ENCODE peak calls at places on chromosomes 5 and 9, in six cellular contexts. One of them, this sample, is unnamed.

GRCh38 chr5:75891020-75891419 is 173.8 kb upstream of the POC5 start:
- DNase-seq in K562: no peak
- DNase-seq in SK-N-SH: no peak
- DNase-seq in H1: no peak
- DNase-seq in HepG2: no peak
- DNase-seq in A549: no peak
- DNase-seq in this sample: no peak

GRCh38 chr5:148791334-148791667 is 35.1 kb upstream of the ADRB2 start:
- DNase-seq in H1: no peak
- DNase-seq in A549: no peak
- DNase-seq in HepG2: no peak
- DNase-seq in K562: no peak
- DNase-seq in SK-N-SH: no peak
- DNase-seq in this sample: peak; percentile 77

GRCh38 chr5:172637122-172637580 is 3.9 kb upstream of the NEURL1B start:
- DNase-seq in K562: no peak
- DNase-seq in H1: no peak
- DNase-seq in HepG2: no peak
- DNase-seq in A549: peak; percentile 28
- DNase-seq in SK-N-SH: no peak
- DNase-seq in this sample: no peak

GRCh38 chr5:26932238-26932637 is 106.1 kb downstream of the CDH9 start:
- DNase-seq in A549: no peak
- DNase-seq in K562: no peak
- DNase-seq in SK-N-SH: no peak
- DNase-seq in HepG2: no peak
- DNase-seq in H1: no peak
- DNase-seq in this sample: no peak

GRCh38 chr5:154603978-154604679 is 126.1 kb upstream of the HAND1 start:
- DNase-seq in K562: no peak
- DNase-seq in H1: peak; percentile 57
- DNase-seq in A549: no peak
- DNase-seq in HepG2: no peak
- DNase-seq in SK-N-SH: peak; percentile 91
- DNase-seq in this sample: no peak

GRCh38 chr9:7844283-7844682 is 44.7 kb upstream of the DMAC1 start:
- DNase-seq in SK-N-SH: peak; percentile 9
- DNase-seq in K562: no peak
- DNase-seq in HepG2: peak; percentile 4
- DNase-seq in H1: no peak
- DNase-seq in A549: peak; percentile 27
- DNase-seq in this sample: no peak

GRCh38 chr5:99191181-99191775 is 262.5 kb upstream of the CHD1 start:
- DNase-seq in A549: no peak
- DNase-seq in H1: no peak
- DNase-seq in HepG2: no peak
- DNase-seq in K562: no peak
- DNase-seq in SK-N-SH: no peak
- DNase-seq in this sample: no peak

GRCh38 chr5:149441986-149442385 is 62.9 kb upstream of the IL17B start:
- DNase-seq in HepG2: no peak
- DNase-seq in H1: no peak
- DNase-seq in K562: no peak
- DNase-seq in SK-N-SH: no peak
- DNase-seq in A549: no peak
- DNase-seq in this sample: no peak

GRCh38 chr5:129048509-129048908 is 46.0 kb upstream of the ISOC1 start:
- DNase-seq in A549: no peak
- DNase-seq in SK-N-SH: peak; percentile 2
- DNase-seq in H1: no peak
- DNase-seq in K562: no peak
- DNase-seq in HepG2: no peak
- DNase-seq in this sample: no peak

DNA sequence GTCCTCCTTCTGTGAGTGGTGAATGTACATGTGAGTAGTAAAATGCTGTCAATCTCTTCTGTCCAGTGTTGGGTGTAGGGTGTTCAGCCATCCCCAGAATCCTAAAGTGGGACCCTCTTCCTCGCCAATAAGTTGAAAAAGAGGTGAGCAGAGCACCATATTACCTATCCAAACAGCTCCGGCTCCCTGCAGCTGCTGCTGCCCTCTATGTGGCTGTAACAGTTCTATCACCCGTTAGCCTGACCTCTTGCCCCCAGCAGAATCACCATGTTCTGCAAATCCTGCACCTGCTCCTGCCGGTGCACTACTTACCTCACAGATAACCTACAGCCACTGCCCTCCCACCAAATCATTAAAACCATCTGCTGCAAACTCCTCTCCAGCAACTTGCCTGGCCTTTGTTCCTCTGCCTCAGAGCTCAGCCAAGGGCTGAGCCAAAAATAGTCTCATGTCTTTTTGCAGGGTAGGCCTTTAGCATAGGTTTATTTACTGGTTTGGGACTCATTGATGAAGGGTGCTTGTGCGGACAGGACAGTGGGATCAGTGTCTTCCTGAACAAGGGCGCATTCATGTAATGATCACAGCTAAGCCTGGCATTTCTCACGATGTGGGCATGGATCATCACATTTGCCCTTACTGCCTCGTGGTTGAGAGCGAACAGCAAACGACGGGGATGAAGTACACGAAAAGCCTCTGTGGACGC is 49.6 kb upstream of the CCL21 start:
- DNase-seq in HepG2: no peak
- DNase-seq in K562: no peak
- DNase-seq in A549: no peak
- DNase-seq in H1: no peak
- DNase-seq in SK-N-SH: no peak
- DNase-seq in this sample: no peak
- TF ChIP-seq CHD2 in HepG2: no peak
- TF ChIP-seq CHD2 in K562: no peak
- TF ChIP-seq CHD2 in A549: no peak
- TF ChIP-seq CHD2 in H1: no peak
- TF ChIP-seq CHD2 in SK-N-SH: no peak
- TF ChIP-seq CHD2 in this sample: no peak

GRCh38 chr5:38743562-38743961 is 102.2 kb upstream of the OSMR start:
- DNase-seq in HepG2: no peak
- DNase-seq in A549: no peak
- DNase-seq in H1: no peak
- DNase-seq in SK-N-SH: no peak
- DNase-seq in K562: no peak
- DNase-seq in this sample: no peak

GRCh38 chr5:38738898-38739743 is 106.7 kb upstream of the OSMR start:
- DNase-seq in K562: no peak
- DNase-seq in A549: peak; percentile 36
- DNase-seq in HepG2: no peak
- DNase-seq in SK-N-SH: no peak
- DNase-seq in H1: no peak
- DNase-seq in this sample: no peak

GRCh38 chr5:38745836-38746732 is 99.7 kb upstream of the OSMR start:
- DNase-seq in A549: no peak
- DNase-seq in H1: no peak
- DNase-seq in HepG2: no peak
- DNase-seq in K562: no peak
- DNase-seq in SK-N-SH: no peak
- DNase-seq in this sample: no peak

DNA sequence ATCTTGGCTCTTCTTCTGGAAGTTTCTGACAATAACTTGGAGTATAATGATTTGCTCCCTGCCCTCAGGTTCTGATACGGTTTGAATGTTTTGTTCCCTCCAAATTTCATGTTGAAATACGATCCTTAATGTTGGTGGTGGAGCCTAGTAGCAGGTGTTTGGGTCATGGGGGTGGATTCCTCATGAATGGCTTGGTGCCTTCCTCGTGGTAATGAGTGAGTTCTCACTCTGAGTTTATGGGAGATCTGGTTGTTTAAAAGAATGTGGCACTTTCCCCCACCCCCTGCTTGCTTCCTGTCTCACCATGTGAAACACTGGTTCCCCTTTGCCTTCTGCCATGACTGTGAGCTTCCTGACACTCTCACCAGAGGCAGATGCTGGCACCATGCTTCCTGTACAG is 103.0 kb upstream of the OSMR start:
- DNase-seq in H1: no peak
- DNase-seq in K562: no peak
- DNase-seq in HepG2: no peak
- DNase-seq in SK-N-SH: no peak
- DNase-seq in A549: no peak
- DNase-seq in this sample: no peak
- TF ChIP-seq CHD2 in H1: no peak
- TF ChIP-seq CHD2 in K562: no peak
- TF ChIP-seq CHD2 in HepG2: no peak
- TF ChIP-seq CHD2 in SK-N-SH: no peak
- TF ChIP-seq CHD2 in A549: no peak
- TF ChIP-seq CHD2 in this sample: no peak

GRCh38 chr9:97632406-97632991 is 669 bp downstream of the TSTD2 start:
- DNase-seq in HepG2: no peak
- DNase-seq in H1: no peak
- DNase-seq in A549: no peak
- DNase-seq in SK-N-SH: no peak
- DNase-seq in K562: no peak
- DNase-seq in this sample: no peak
- TF ChIP-seq CHD2 in HepG2: no peak
- TF ChIP-seq CHD2 in H1: no peak
- TF ChIP-seq CHD2 in A549: no peak
- TF ChIP-seq CHD2 in SK-N-SH: no peak
- TF ChIP-seq CHD2 in K562: no peak
- TF ChIP-seq CHD2 in this sample: no peak

DNA sequence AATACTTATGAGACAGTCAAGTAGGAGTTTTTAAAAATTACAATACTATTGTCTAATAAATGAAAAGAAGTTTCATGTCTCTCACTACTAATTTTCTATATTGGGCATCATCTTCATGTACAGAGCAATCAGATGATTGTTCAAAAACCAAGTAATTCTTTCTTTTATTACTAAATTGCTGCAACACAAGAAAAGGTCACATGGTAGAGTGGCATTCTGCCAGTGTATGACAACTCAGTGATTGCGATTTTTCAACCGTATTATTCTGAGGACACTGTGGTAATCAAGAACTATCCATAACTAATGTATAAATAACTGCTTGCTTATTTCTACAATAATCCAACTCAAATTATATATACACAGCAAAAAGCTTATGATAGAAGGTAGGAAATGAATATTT is 96.7 kb upstream of the GRHPR start:
- DNase-seq in HepG2: no peak
- DNase-seq in SK-N-SH: no peak
- DNase-seq in A549: no peak
- DNase-seq in K562: no peak
- DNase-seq in H1: no peak
- DNase-seq in this sample: no peak
- TF ChIP-seq CHD2 in HepG2: no peak
- TF ChIP-seq CHD2 in SK-N-SH: no peak
- TF ChIP-seq CHD2 in A549: no peak
- TF ChIP-seq CHD2 in K562: no peak
- TF ChIP-seq CHD2 in H1: no peak
- TF ChIP-seq CHD2 in this sample: no peak

DNA sequence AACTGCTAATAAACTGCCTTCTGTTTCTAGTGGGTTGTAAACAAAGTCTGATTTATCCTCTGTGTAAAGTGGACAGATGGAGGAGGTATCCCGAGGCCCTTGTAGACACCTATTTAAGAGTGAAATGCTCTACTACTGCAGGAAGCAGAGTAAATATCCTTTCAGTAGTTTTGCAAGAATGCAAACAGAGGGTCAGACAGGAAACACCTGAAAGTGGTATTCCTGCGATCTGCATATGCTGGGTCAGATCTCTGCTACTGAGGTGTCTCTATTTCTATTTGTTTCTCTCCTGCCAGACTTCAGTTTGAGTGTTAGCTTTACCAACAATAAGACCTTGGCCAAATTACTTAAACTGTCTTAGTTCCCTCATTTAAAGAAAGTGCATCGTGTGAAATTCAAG is 47.7 kb downstream of the JAKMIP2 start:
- DNase-seq in SK-N-SH: no peak
- DNase-seq in H1: no peak
- DNase-seq in A549: no peak
- DNase-seq in HepG2: no peak
- DNase-seq in K562: no peak
- DNase-seq in this sample: no peak
- TF ChIP-seq CHD2 in SK-N-SH: no peak
- TF ChIP-seq CHD2 in H1: no peak
- TF ChIP-seq CHD2 in A549: no peak
- TF ChIP-seq CHD2 in HepG2: no peak
- TF ChIP-seq CHD2 in K562: no peak
- TF ChIP-seq CHD2 in this sample: no peak

GRCh38 chr9:134867917-134868750 is 12.5 kb upstream of the FCN2 start:
- DNase-seq in H1: no peak
- DNase-seq in SK-N-SH: no peak
- DNase-seq in A549: no peak
- DNase-seq in K562: no peak
- DNase-seq in HepG2: no peak
- DNase-seq in this sample: no peak
- TF ChIP-seq CHD2 in H1: no peak
- TF ChIP-seq CHD2 in SK-N-SH: no peak
- TF ChIP-seq CHD2 in A549: no peak
- TF ChIP-seq CHD2 in K562: no peak
- TF ChIP-seq CHD2 in HepG2: no peak
- TF ChIP-seq CHD2 in this sample: no peak

GRCh38 chr5:2381861-2382260 is 369.6 kb downstream of the IRX2 start:
- DNase-seq in K562: no peak
- DNase-seq in SK-N-SH: no peak
- DNase-seq in H1: no peak
- DNase-seq in A549: no peak
- DNase-seq in HepG2: no peak
- DNase-seq in this sample: no peak

GRCh38 chr5:2382776-2383677 is 368.4 kb downstream of the IRX2 start:
- DNase-seq in K562: no peak
- DNase-seq in A549: no peak
- DNase-seq in SK-N-SH: no peak
- DNase-seq in HepG2: no peak
- DNase-seq in H1: no peak
- DNase-seq in this sample: no peak

GRCh38 chr5:2378976-2379375 is 372.5 kb downstream of the IRX2 start:
- DNase-seq in HepG2: no peak
- DNase-seq in K562: no peak
- DNase-seq in SK-N-SH: no peak
- DNase-seq in H1: no peak
- DNase-seq in A549: no peak
- DNase-seq in this sample: no peak

GRCh38 chr5:2383678-2384025 is 367.8 kb downstream of the IRX2 start:
- DNase-seq in A549: no peak
- DNase-seq in K562: no peak
- DNase-seq in H1: no peak
- DNase-seq in HepG2: no peak
- DNase-seq in SK-N-SH: no peak
- DNase-seq in this sample: no peak

GRCh38 chr5:2381070-2381469 is 370.4 kb downstream of the IRX2 start:
- DNase-seq in A549: no peak
- DNase-seq in H1: no peak
- DNase-seq in K562: no peak
- DNase-seq in HepG2: no peak
- DNase-seq in SK-N-SH: no peak
- DNase-seq in this sample: no peak
- TF ChIP-seq CHD2 in A549: no peak
- TF ChIP-seq CHD2 in H1: no peak
- TF ChIP-seq CHD2 in K562: no peak
- TF ChIP-seq CHD2 in HepG2: no peak
- TF ChIP-seq CHD2 in SK-N-SH: no peak
- TF ChIP-seq CHD2 in this sample: no peak

This sample was measured in GM12878.